ENCODE peak calls at places on chromosomes 4 and X, in nine cellular contexts. L is stimulated activated CD4-positive, alpha-beta T cell treated with anti-CD3 and anti-CD28 coated beads, Interleukin-12 subunit alpha, Interleukin-12 subunit beta, amount 100 ng/mL, for 4 hours; I is left cardiac atrium; B is AG20443; S is A549; E is activated CD4-positive, alpha-beta T cell treated with anti-CD3 and anti-CD28 coated beads for 1 hour; F is NCI-H1092 treated with DMSO at 0.1 percent for 48 hours; D is left ventricle myocardium inferior; W is GM06990. X is an unnamed sample.

GRCh38 chr4:150743564-150744342 is 161.8 kb downstream of the MAB21L2 start:
- DNase-seq in L (no peak), S (no peak), I (no peak), E (no peak), W (no peak), D (no peak), F (no peak), B (no peak), X (no peak)

GRCh38 chr4:86608757-86609375 is 14.8 kb downstream of the PTPN13 start:
- DNase-seq in F (no peak), L (no peak), W (no peak), S (no peak), B (no peak), D (no peak), E (no peak), I (no peak), X (no peak)

GRCh38 chr4:121072080-121072835 is at the start of gene NDNF:
- DNase-seq in E (no peak), B (peak), W (peak), L (peak), F (no peak), S (no peak), I (peak), D (peak), X (peak)

GRCh38 chr4:161642708-161643107 is 521.1 kb downstream of the FSTL5 start:
- DNase-seq in E (no peak), B (no peak), L (no peak), F (no peak), I (no peak), S (no peak), D (no peak), W (no peak), X (no peak)

GRCh38 chr4:77669911-77670590 is 64.4 kb downstream of the CXCL13 start:
- DNase-seq in S (no peak), D (no peak), W (no peak), L (no peak), I (no peak), E (no peak), F (peak), B (no peak), X (no peak)

GRCh38 chrX:136211766-136212556 is 39.2 kb downstream of the MAP7D3 start:
- DNase-seq in E (no peak), W (no peak), L (no peak), I (no peak), F (no peak), S (no peak), D (no peak), B (no peak), X (no peak)

GRCh38 chr4:44313702-44314101 is 134.9 kb downstream of the KCTD8 start:
- DNase-seq in B (no peak), S (no peak), D (no peak), W (no peak), E (no peak), I (no peak), L (no peak), F (no peak), X (no peak)

GRCh38 chr4:1794809-1795303 is 1.8 kb downstream of the FGFR3 start:
- DNase-seq in B (peak), L (no peak), W (no peak), S (no peak), E (no peak), D (no peak), I (no peak), F (no peak), X (no peak)

GRCh38 chr4:79442422-79442821 is 34.4 kb upstream of the GK2 start:
- DNase-seq in B (no peak), L (no peak), E (no peak), D (no peak), S (no peak), F (no peak), I (no peak), W (no peak), X (no peak)

GRCh38 chrX:153634236-153634635 is 12.8 kb upstream of the DUSP9 start:
- DNase-seq in S (no peak), L (no peak), B (no peak), E (no peak), W (no peak), I (no peak), D (no peak), F (no peak), X (no peak)

GRCh38 chr4:177118596-177118995 is 191.1 kb upstream of the NEIL3 start:
- DNase-seq in S (no peak), I (peak), F (no peak), D (peak), W (no peak), B (peak), L (no peak), E (no peak), X (no peak)

GRCh38 chr4:89823416-89823815 is 13.5 kb downstream of the SNCA start:
- DNase-seq in L (no peak), W (no peak), S (no peak), F (no peak), I (no peak), D (no peak), E (no peak), B (no peak), X (no peak)

GRCh38 chr4:23237771-23238170 is 545.0 kb downstream of the GBA3 start:
- DNase-seq in F (peak), I (peak), B (no peak), L (no peak), W (no peak), E (no peak), S (no peak), D (peak), X (no peak)

GRCh38 chrX:68659385-68659784 is 11.9 kb downstream of the STARD8 start:
- DNase-seq in I (no peak), L (no peak), W (no peak), E (no peak), F (no peak), S (no peak), B (peak), D (no peak), X (no peak)

GRCh38 chr4:89939994-89940393 is 45.3 kb downstream of the MMRN1 start:
- DNase-seq in I (no peak), L (no peak), E (no peak), F (peak), B (no peak), D (peak), W (no peak), S (no peak), X (no peak)

GRCh38 chrX:36336746-36337145 is 417.2 kb downstream of the CFAP47 start:
- DNase-seq in I (no peak), D (no peak), F (no peak), B (no peak), L (no peak), W (no peak), S (no peak), E (no peak), X (no peak)

GRCh38 chr4:86013623-86014022 is 346.2 kb downstream of the MAPK10 start:
- DNase-seq in L (no peak), F (no peak), D (no peak), B (no peak), I (no peak), W (no peak), E (no peak), S (no peak), X (no peak)

GRCh38 chrX:150365051-150365952 is 2.2 kb downstream of the MAMLD1 start:
- DNase-seq in E (peak), I (peak), F (peak), W (no peak), L (peak), B (peak), D (peak), S (peak), X (peak)

GRCh38 chr4:87745058-87745842 is 54.1 kb upstream of the IBSP start:
- DNase-seq in W (no peak), B (no peak), E (no peak), S (no peak), I (no peak), D (no peak), L (no peak), F (no peak), X (no peak)

GRCh38 chr4:6577409-6577808 is 2.4 kb downstream of the MAN2B2 start:
- DNase-seq in I (no peak), D (no peak), W (no peak), E (no peak), F (no peak), B (no peak), L (no peak), S (no peak), X (no peak)

GRCh38 chr4:123361195-123361861 is 35.3 kb upstream of the SPRY1 start:
- DNase-seq in F (no peak), W (no peak), I (peak), B (peak), L (no peak), S (no peak), D (no peak), E (no peak), X (no peak)

GRCh38 chrX:111869639-111870034 is 6.3 kb upstream of the TRPC5OS start:
- DNase-seq in D (no peak), F (peak), E (no peak), W (no peak), I (no peak), B (peak), S (peak), L (no peak), X (peak)

GRCh38 chr4:113052379-113052951 is 3.0 kb downstream of the ANK2 start:
- DNase-seq in S (no peak), I (no peak), D (no peak), L (no peak), W (peak), F (no peak), E (no peak), B (no peak), X (peak)

GRCh38 chr4:118989098-118990080 is 100.7 kb downstream of the SYNPO2 start:
- DNase-seq in L (no peak), F (no peak), W (no peak), B (peak), D (no peak), E (no peak), I (no peak), S (peak), X (no peak)

GRCh38 chrX:139559383-139560042 is 29.0 kb downstream of the F9 start:
- DNase-seq in F (peak), D (no peak), S (peak), B (peak), W (peak), L (no peak), E (no peak), I (no peak), X (peak)

GRCh38 chr4:133618963-133619362 is 469.9 kb downstream of the PCDH10 start:
- DNase-seq in W (no peak), F (no peak), B (no peak), I (no peak), L (no peak), S (no peak), D (no peak), E (no peak), X (no peak)

GRCh38 chrX:135340827-135341226 is 31.5 kb downstream of the ETDC start:
- DNase-seq in D (no peak), S (no peak), B (peak), L (no peak), F (no peak), I (no peak), E (no peak), W (no peak), X (no peak)

GRCh38 chr4:1711055-1711905 is 839 bp downstream of the SLBP start:
- DNase-seq in D (peak), B (peak), S (no peak), L (peak), I (peak), W (peak), E (no peak), F (peak), X (peak)

GRCh38 chrX:120564925-120565324 is 4.2 kb upstream of the CUL4B start:
- DNase-seq in B (no peak), E (no peak), F (no peak), W (no peak), I (no peak), L (no peak), D (no peak), S (no peak), X (no peak)

GRCh38 chrX:53047228-53047627 is 1.4 kb upstream of the GPR173 start:
- DNase-seq in B (no peak), E (no peak), I (no peak), L (no peak), D (no peak), W (no peak), S (peak), F (peak), X (no peak)

GRCh38 chr4:12116009-12116542 is 687.4 kb upstream of the HS3ST1 start:
- DNase-seq in I (no peak), W (no peak), S (no peak), E (no peak), L (no peak), D (no peak), B (no peak), F (no peak), X (no peak)

GRCh38 chrX:64204701-64205440 is 637 bp downstream of the AMER1 start:
- DNase-seq in B (peak), S (peak), E (no peak), F (peak), D (peak), L (peak), I (peak), W (peak), X (peak)

GRCh38 chr4:78410651-78411050 is 140.9 kb upstream of the ANXA3 start:
- DNase-seq in F (no peak), B (peak), W (no peak), L (no peak), S (no peak), E (no peak), I (no peak), D (no peak), X (no peak)

GRCh38 chr4:164856396-164856795 is 20.6 kb upstream of the APELA start:
- DNase-seq in E (no peak), I (no peak), S (no peak), F (no peak), L (no peak), W (no peak), D (no peak), B (no peak), X (no peak)

X was measured in GM13976.